ENCODE peak calls at places on chromosomes 4 and X, in nine cellular contexts. K is fibroblast of lung, U is PC-9, T is body of pancreas, N is NB4, G is colonic mucosa, O is psoas muscle, X is cardiac muscle cell, A is Karpas-422. P is an unnamed sample.

GRCh38 chrX:41332988-41333743 is 796 bp upstream of the DDX3X start:
- DNase-seq in K (peak; percentile 88), U (peak; percentile 76), T (peak; percentile 87), N (peak; percentile 93), G (peak; percentile 91), O (peak; percentile 91), X (peak; percentile 87), A (peak; percentile 96), P (peak; percentile 97)

GRCh38 chrX:119757979-119758681 is at the start of gene SOWAHD:
- DNase-seq in K (peak; percentile 21), U (peak; percentile 78), T (peak; percentile 26), N (peak; percentile 78), G (peak; percentile 78), O (peak; percentile 34), X (no peak), A (no peak), P (peak; percentile 80)

GRCh38 chr4:3766791-3767561 is 791 bp downstream of the ADRA2C start:
- DNase-seq in K (no peak), U (no peak), T (no peak), N (no peak), G (no peak), O (no peak), X (no peak), A (no peak), P (no peak)

GRCh38 chrX:149314031-149314430 is 191.1 kb downstream of the IDS start:
- DNase-seq in K (peak; percentile 5), U (no peak), T (no peak), N (no peak), G (no peak), O (no peak), X (peak; percentile 0), A (no peak), P (no peak)

GRCh38 chr4:127965803-127966175 is 583 bp downstream of the ABHD18 start:
- DNase-seq in K (peak; percentile 30), U (peak; percentile 54), T (peak; percentile 81), N (peak; percentile 64), G (peak; percentile 65), O (peak; percentile 27), X (peak; percentile 14), A (peak; percentile 91), P (peak; percentile 66)

GRCh38 chr4:74969507-74970474 is 36.9 kb downstream of the PARM1 start:
- DNase-seq in K (no peak), U (no peak), T (peak; percentile 53), N (no peak), G (no peak), O (no peak), X (peak; percentile 5), A (no peak), P (no peak)

GRCh38 chr4:90328558-90328957 is 201.4 kb downstream of the CCSER1 start:
- DNase-seq in K (peak; percentile 62), U (peak; percentile 41), T (peak; percentile 27), N (peak; percentile 89), G (peak; percentile 25), O (no peak), X (peak; percentile 47), A (no peak), P (peak; percentile 83)

GRCh38 chrX:29690061-29690460 is 525.3 kb upstream of the MAGEB2 start:
- DNase-seq in K (peak; percentile 50), U (no peak), T (no peak), N (no peak), G (no peak), O (no peak), X (peak; percentile 78), A (no peak), P (no peak)

GRCh38 chrX:112670964-112671363 is 8.8 kb downstream of the LHFPL1 start:
- DNase-seq in K (no peak), U (no peak), T (no peak), N (no peak), G (no peak), O (peak; percentile 45), X (no peak), A (no peak), P (no peak)

GRCh38 chr4:38860788-38861424 is 4.3 kb upstream of the TLR6 start:
- DNase-seq in K (peak; percentile 33), U (peak; percentile 18), T (peak; percentile 55), N (peak; percentile 84), G (peak; percentile 64), O (no peak), X (peak; percentile 59), A (peak; percentile 95), P (peak; percentile 72)

GRCh38 chrX:24347871-24348270 is 12.6 kb upstream of the SUPT20HL1 start:
- DNase-seq in K (no peak), U (no peak), T (no peak), N (no peak), G (no peak), O (no peak), X (peak; percentile 48), A (no peak), P (no peak)

GRCh38 chrX:33906971-33907370 is 225.1 kb downstream of the FAM47A start:
- DNase-seq in K (no peak), U (peak; percentile 6), T (no peak), N (no peak), G (no peak), O (no peak), X (no peak), A (no peak), P (no peak)

GRCh38 chrX:81489987-81490386 is 288.1 kb downstream of the SH3BGRL start:
- DNase-seq in K (peak; percentile 0), U (no peak), T (no peak), N (peak; percentile 2), G (no peak), O (no peak), X (no peak), A (peak; percentile 63), P (no peak)

GRCh38 chr4:48949518-48950207 is 36.4 kb upstream of the CWH43 start:
- DNase-seq in K (no peak), U (no peak), T (no peak), N (no peak), G (no peak), O (no peak), X (no peak), A (no peak), P (no peak)

DNA sequence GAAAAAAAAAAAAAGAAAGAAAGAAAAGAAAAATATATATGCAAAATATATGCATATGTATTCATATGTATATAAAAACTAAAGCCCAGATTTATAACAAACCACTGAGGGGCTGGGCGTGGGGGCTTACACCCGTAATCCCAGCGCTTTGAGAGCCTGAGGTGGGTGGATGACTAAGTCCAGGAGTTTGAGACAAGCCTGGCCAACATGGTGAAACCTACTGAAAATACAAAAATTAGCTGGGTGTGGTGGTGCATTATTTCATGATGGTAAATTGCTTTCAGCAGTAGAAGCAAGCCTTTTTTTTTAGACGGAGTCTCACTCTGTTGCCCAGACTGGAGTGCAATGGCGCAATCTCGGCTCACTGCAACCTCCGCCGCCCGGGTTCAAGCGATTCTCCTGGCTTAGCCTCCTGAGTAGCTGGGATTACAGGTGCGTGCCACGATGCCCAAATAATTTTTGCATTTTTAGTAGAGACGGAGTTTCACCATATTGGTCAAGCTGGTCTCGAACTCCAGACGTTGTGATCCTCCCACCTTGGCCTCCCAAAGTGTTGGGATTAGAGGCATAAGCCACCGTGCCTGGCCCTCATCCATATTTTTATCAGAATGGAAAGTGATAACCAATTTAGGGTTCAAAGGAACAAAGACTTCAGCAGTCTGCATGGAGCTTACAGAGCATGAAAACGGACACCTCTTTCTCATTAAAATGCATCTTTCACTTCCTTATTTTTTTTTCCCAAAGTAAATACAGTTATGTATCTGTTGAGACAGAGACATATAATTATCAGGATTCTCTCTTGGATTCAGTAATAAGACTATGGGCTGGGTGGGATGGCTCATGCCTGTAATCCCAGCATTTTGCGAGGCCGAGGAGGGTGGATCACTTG is 27.7 kb upstream of the MOB1B start:
- DNase-seq in K (no peak), U (no peak), T (no peak), N (no peak), G (no peak), O (no peak), X (no peak), A (peak; percentile 63), P (no peak)
- H3K4me3 ChIP-seq in K (no peak overlapping the region), U (no peak overlapping the region), T (no peak overlapping the region), N (no peak overlapping the region), G (no peak overlapping the region), O (no peak overlapping the region), X (no peak overlapping the region), A (peak overlapping the region; percentile 62), P (no peak overlapping the region)

DNA sequence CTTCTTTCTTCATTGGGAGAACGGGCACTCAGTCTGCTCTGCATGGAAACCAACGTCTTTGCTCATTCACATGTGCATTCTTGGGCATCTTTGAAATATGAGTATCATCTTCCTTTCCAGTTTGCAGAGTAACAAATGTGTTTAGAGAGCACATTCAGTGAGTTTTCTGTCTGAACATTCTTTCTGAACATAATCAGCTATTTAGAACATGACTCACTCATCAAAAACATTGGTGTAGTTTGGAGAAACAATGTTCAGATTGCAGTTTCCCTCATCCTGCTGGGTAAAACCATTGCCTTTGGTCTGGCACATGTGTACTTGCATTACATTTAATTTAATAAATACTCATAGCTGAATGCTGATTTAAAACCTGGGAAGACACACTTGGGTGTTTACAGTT is 81.5 kb upstream of the F9 start:
- DNase-seq in K (no peak), U (no peak), T (no peak), N (no peak), G (no peak), O (no peak), X (no peak), A (no peak), P (no peak)
- H3K4me3 ChIP-seq in K (no peak overlapping the region), U (no peak overlapping the region), T (no peak overlapping the region), N (no peak overlapping the region), G (no peak overlapping the region), O (no peak overlapping the region), X (no peak overlapping the region), A (no peak overlapping the region), P (no peak overlapping the region)

GRCh38 chr4:37453004-37453360 is 208.4 kb downstream of the NWD2 start:
- DNase-seq in K (peak; percentile 53), U (peak; percentile 66), T (peak; percentile 80), N (peak; percentile 82), G (peak; percentile 85), O (no peak), X (peak; percentile 78), A (peak; percentile 77), P (peak; percentile 80)

GRCh38 chr4:37451646-37452045 is 207.1 kb downstream of the NWD2 start:
- DNase-seq in K (no peak), U (no peak), T (no peak), N (no peak), G (no peak), O (no peak), X (no peak), A (no peak), P (no peak)

GRCh38 chr4:37454263-37454800 is 209.8 kb downstream of the NWD2 start:
- DNase-seq in K (no peak), U (no peak), T (peak; percentile 39), N (no peak), G (no peak), O (no peak), X (no peak), A (no peak), P (no peak)

GRCh38 chr4:37455301-37456062 is 210.9 kb downstream of the NWD2 start:
- DNase-seq in K (no peak), U (no peak), T (peak; percentile 61), N (no peak), G (peak; percentile 63), O (no peak), X (no peak), A (no peak), P (no peak)

GRCh38 chr4:37453361-37454262 is 209.1 kb downstream of the NWD2 start:
- DNase-seq in K (peak; percentile 17), U (peak; percentile 72), T (peak; percentile 76), N (peak; percentile 16), G (peak; percentile 84), O (peak; percentile 45), X (peak; percentile 46), A (no peak), P (peak; percentile 14)
- H3K4me3 ChIP-seq in K (peak overlapping the region; percentile 55), U (peak overlapping the region; percentile 83), T (peak overlapping the region; percentile 29), N (no peak overlapping the region), G (peak overlapping the region; percentile 57), O (peak overlapping the region; percentile 67), X (peak overlapping the region; percentile 48), A (no peak overlapping the region), P (peak overlapping the region; percentile 23)

GRCh38 chr4:189921058-189921457 is 19.6 kb upstream of the FRG1 start:
- DNase-seq in K (no peak), U (no peak), T (no peak), N (no peak), G (no peak), O (no peak), X (no peak), A (no peak), P (no peak)
- H3K4me3 ChIP-seq in K (no peak overlapping the region), U (no peak overlapping the region), T (no peak overlapping the region), N (no peak overlapping the region), G (no peak overlapping the region), O (no peak overlapping the region), X (no peak overlapping the region), A (no peak overlapping the region), P (no peak overlapping the region)